ENCODE peak calls at places on chromosomes 7 and 10, in ten cellular contexts. Y is smooth muscle cell of the brain vasculature; B is caudate nucleus; F is activated T-cell treated with anti-CD3 and anti-CD28 coated beads for 4 hours; X is chondrocyte; H is HEK293T; T is stimulated activated CD4-positive, alpha-beta T cell treated with anti-CD3 and anti-CD28 coated beads, Interleukin-1b, Interleukin-23, amount 100 ng/mL, for 24 hours; D is GM04504; P is HepG2; K is epithelial cell of prostate. V is an unnamed sample.

GRCh38 chr10:130190065-130190736 is 54.0 kb downstream of the GLRX3 start:
- DNase-seq in H (peak), Y (peak), T (peak), F (peak), D (peak), P (peak), K (peak), X (no peak), B (peak), V (peak)

GRCh38 chr7:115953554-115954248 is 76.9 kb downstream of the TFEC start:
- DNase-seq in T (no peak), D (no peak), X (no peak), H (no peak), B (no peak), P (no peak), F (no peak), Y (no peak), K (no peak), V (no peak)

GRCh38 chr7:140205600-140205999 is 28.8 kb upstream of the KDM7A start:
- DNase-seq in Y (no peak), D (no peak), P (no peak), H (no peak), X (no peak), B (no peak), K (no peak), F (no peak), T (no peak), V (no peak)

GRCh38 chr7:137146552-137146961 is 197.0 kb downstream of the PTN start:
- DNase-seq in B (no peak), T (no peak), D (peak), K (no peak), P (no peak), Y (no peak), H (no peak), F (no peak), X (no peak), V (peak)

GRCh38 chr10:31000071-31000787 is 31.4 kb downstream of the ZNF438 start:
- DNase-seq in K (no peak), P (no peak), F (no peak), H (no peak), D (no peak), X (no peak), Y (no peak), T (no peak), B (no peak), V (no peak)

GRCh38 chr7:6284055-6284400 is 11.6 kb upstream of the CYTH3 start:
- DNase-seq in B (no peak), X (no peak), F (no peak), H (no peak), Y (no peak), K (no peak), D (peak), P (no peak), T (no peak), V (no peak)

GRCh38 chr7:47045169-47045568 is 536.7 kb downstream of the TNS3 start:
- DNase-seq in D (no peak), F (no peak), X (no peak), B (no peak), Y (no peak), T (no peak), K (no peak), H (no peak), P (no peak), V (no peak)

GRCh38 chr7:50591480-50592438 is 26.6 kb upstream of the DDC start:
- DNase-seq in B (no peak), Y (no peak), T (no peak), H (no peak), K (no peak), X (no peak), F (no peak), P (peak), D (no peak), V (no peak)

GRCh38 chr7:12062062-12062461 is 149.0 kb upstream of the TMEM106B start:
- DNase-seq in K (no peak), F (no peak), H (peak), T (no peak), B (no peak), P (no peak), X (no peak), Y (no peak), D (no peak), V (no peak)

GRCh38 chr10:95906675-95907453 is 911 bp upstream of the CC2D2B start:
- DNase-seq in D (peak), H (peak), T (peak), K (no peak), P (peak), Y (peak), F (peak), X (no peak), B (peak), V (peak)

GRCh38 chr10:87547734-87548311 is 43.1 kb downstream of the MINPP1 start:
- DNase-seq in T (no peak), K (no peak), D (peak), F (no peak), H (no peak), X (no peak), Y (no peak), P (no peak), B (no peak), V (peak)

GRCh38 chr7:39810204-39810642 is 139.8 kb upstream of the CDK13 start:
- DNase-seq in P (no peak), D (no peak), X (no peak), Y (no peak), K (no peak), B (no peak), H (no peak), T (no peak), F (no peak), V (no peak)

GRCh38 chr7:93751421-93751820 is 139.1 kb downstream of the TFPI2 start:
- DNase-seq in P (no peak), X (no peak), H (no peak), K (no peak), F (no peak), B (no peak), Y (no peak), D (no peak), T (no peak), V (no peak)

GRCh38 chr10:33106767-33107166 is 148.7 kb upstream of the ITGB1 start:
- DNase-seq in K (no peak), X (no peak), H (no peak), F (no peak), P (no peak), T (no peak), D (no peak), Y (no peak), B (no peak), V (no peak)

GRCh38 chr10:52283174-52283573 is 30.9 kb upstream of the DKK1 start:
- DNase-seq in D (no peak), Y (no peak), T (no peak), B (no peak), F (no peak), X (no peak), H (no peak), K (no peak), P (peak), V (no peak)

GRCh38 chr7:95470452-95470851 is 15.3 kb upstream of the ASB4 start:
- DNase-seq in P (peak), X (no peak), F (no peak), D (no peak), B (no peak), H (no peak), K (no peak), Y (peak), T (no peak), V (no peak)